ENCODE peak calls at places on chromosomes 13 and 19, in nine cellular contexts. One of them, this sample, is unnamed.

GRCh38 chr19:42071247-42071646 is 1.2 kb upstream of the GRIK5 start:
- DNase-seq in ovary: no peak
- DNase-seq in BJ: no peak
- DNase-seq in A549: no peak
- DNase-seq in RWPE1: no peak
- DNase-seq in neural crest cell: no peak
- DNase-seq in D721Med: no peak
- DNase-seq in stomach: no peak
- DNase-seq in AG09319: no peak
- DNase-seq in this sample: no peak

GRCh38 chr19:7596191-7596937 is 701 bp downstream of the CAMSAP3 start:
- DNase-seq in AG09319: no peak
- DNase-seq in RWPE1: no peak
- DNase-seq in BJ: no peak
- DNase-seq in ovary: no peak
- DNase-seq in stomach: no peak
- DNase-seq in D721Med: no peak
- DNase-seq in neural crest cell: no peak
- DNase-seq in A549: no peak
- DNase-seq in this sample: no peak

GRCh38 chr13:24220086-24220703 is 59.7 kb downstream of the SPATA13 start:
- DNase-seq in D721Med: peak
- DNase-seq in ovary: no peak
- DNase-seq in RWPE1: peak
- DNase-seq in stomach: peak
- DNase-seq in neural crest cell: peak
- DNase-seq in AG09319: peak
- DNase-seq in BJ: no peak
- DNase-seq in A549: peak
- DNase-seq in this sample: peak

GRCh38 chr19:39052243-39052746 is 19.9 kb upstream of the FBXO27 start:
- DNase-seq in A549: peak
- DNase-seq in AG09319: no peak
- DNase-seq in RWPE1: no peak
- DNase-seq in D721Med: no peak
- DNase-seq in BJ: no peak
- DNase-seq in neural crest cell: peak
- DNase-seq in stomach: peak
- DNase-seq in ovary: peak
- DNase-seq in this sample: peak

GRCh38 chr19:55113570-55114039 is 3.8 kb downstream of the PPP1R12C start:
- DNase-seq in ovary: peak
- DNase-seq in neural crest cell: peak
- DNase-seq in RWPE1: peak
- DNase-seq in BJ: peak
- DNase-seq in A549: peak
- DNase-seq in AG09319: peak
- DNase-seq in D721Med: no peak
- DNase-seq in stomach: peak
- DNase-seq in this sample: peak

GRCh38 chr13:44969858-44970484 is 19.3 kb downstream of the NUFIP1 start:
- DNase-seq in BJ: no peak
- DNase-seq in ovary: no peak
- DNase-seq in RWPE1: peak
- DNase-seq in stomach: no peak
- DNase-seq in A549: peak
- DNase-seq in AG09319: peak
- DNase-seq in neural crest cell: no peak
- DNase-seq in D721Med: no peak
- DNase-seq in this sample: no peak

GRCh38 chr19:12202250-12202649 is 39.4 kb downstream of the ZNF136 start:
- DNase-seq in D721Med: no peak
- DNase-seq in AG09319: no peak
- DNase-seq in ovary: no peak
- DNase-seq in stomach: peak
- DNase-seq in RWPE1: no peak
- DNase-seq in neural crest cell: no peak
- DNase-seq in BJ: no peak
- DNase-seq in A549: no peak
- DNase-seq in this sample: peak

GRCh38 chr13:78168981-78169380 is 250.3 kb upstream of the EDNRB start:
- DNase-seq in neural crest cell: no peak
- DNase-seq in BJ: no peak
- DNase-seq in AG09319: no peak
- DNase-seq in D721Med: no peak
- DNase-seq in A549: no peak
- DNase-seq in stomach: no peak
- DNase-seq in RWPE1: no peak
- DNase-seq in ovary: no peak
- DNase-seq in this sample: no peak

GRCh38 chr13:42835012-42835411 is 53.6 kb downstream of the FAM216B start:
- DNase-seq in AG09319: no peak
- DNase-seq in A549: no peak
- DNase-seq in BJ: no peak
- DNase-seq in D721Med: no peak
- DNase-seq in RWPE1: no peak
- DNase-seq in stomach: no peak
- DNase-seq in ovary: no peak
- DNase-seq in neural crest cell: no peak
- DNase-seq in this sample: no peak

GRCh38 chr13:42832341-42833153 is 51.2 kb downstream of the FAM216B start:
- DNase-seq in D721Med: no peak
- DNase-seq in AG09319: peak
- DNase-seq in BJ: peak
- DNase-seq in neural crest cell: no peak
- DNase-seq in ovary: peak
- DNase-seq in A549: no peak
- DNase-seq in RWPE1: no peak
- DNase-seq in stomach: peak
- DNase-seq in this sample: peak

GRCh38 chr13:42836930-42837329 is 55.5 kb downstream of the FAM216B start:
- DNase-seq in A549: peak
- DNase-seq in neural crest cell: no peak
- DNase-seq in RWPE1: no peak
- DNase-seq in BJ: no peak
- DNase-seq in D721Med: no peak
- DNase-seq in stomach: no peak
- DNase-seq in AG09319: peak
- DNase-seq in ovary: peak
- DNase-seq in this sample: no peak
- TF ChIP-seq CTCF in A549: no peak
- TF ChIP-seq CTCF in neural crest cell: peak
- TF ChIP-seq CTCF in RWPE1: peak
- TF ChIP-seq CTCF in BJ: peak
- TF ChIP-seq CTCF in D721Med: peak
- TF ChIP-seq CTCF in stomach: no peak
- TF ChIP-seq CTCF in AG09319: peak
- TF ChIP-seq CTCF in ovary: no peak
- TF ChIP-seq CTCF in this sample: peak

DNA sequence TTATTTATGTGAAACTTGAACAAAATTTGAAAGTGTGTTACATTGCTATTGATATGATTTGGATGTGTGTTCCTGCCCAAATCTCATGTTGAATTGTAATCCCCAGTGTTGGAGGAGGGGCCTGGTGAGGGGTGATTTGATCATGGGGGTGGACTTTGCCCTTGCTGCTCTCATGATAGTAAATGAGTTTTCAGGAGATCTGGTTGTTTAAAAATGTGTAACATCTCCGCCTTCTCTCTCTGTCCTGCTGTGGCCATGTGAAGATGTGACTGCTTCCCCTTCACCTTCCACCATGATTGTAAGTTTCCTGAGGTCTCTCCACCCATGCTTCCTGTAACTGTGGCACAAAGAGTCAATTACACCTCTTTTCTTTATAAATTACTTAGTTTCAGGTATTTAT is 1731.0 kb downstream of the SLITRK5 start:
- DNase-seq in RWPE1: no peak
- DNase-seq in AG09319: no peak
- DNase-seq in stomach: no peak
- DNase-seq in BJ: no peak
- DNase-seq in neural crest cell: no peak
- DNase-seq in ovary: no peak
- DNase-seq in D721Med: no peak
- DNase-seq in A549: peak
- DNase-seq in this sample: no peak
- TF ChIP-seq CTCF in RWPE1: no peak
- TF ChIP-seq CTCF in AG09319: no peak
- TF ChIP-seq CTCF in stomach: no peak
- TF ChIP-seq CTCF in BJ: no peak
- TF ChIP-seq CTCF in neural crest cell: no peak
- TF ChIP-seq CTCF in ovary: no peak
- TF ChIP-seq CTCF in D721Med: no peak
- TF ChIP-seq CTCF in A549: no peak
- TF ChIP-seq CTCF in this sample: no peak

DNA sequence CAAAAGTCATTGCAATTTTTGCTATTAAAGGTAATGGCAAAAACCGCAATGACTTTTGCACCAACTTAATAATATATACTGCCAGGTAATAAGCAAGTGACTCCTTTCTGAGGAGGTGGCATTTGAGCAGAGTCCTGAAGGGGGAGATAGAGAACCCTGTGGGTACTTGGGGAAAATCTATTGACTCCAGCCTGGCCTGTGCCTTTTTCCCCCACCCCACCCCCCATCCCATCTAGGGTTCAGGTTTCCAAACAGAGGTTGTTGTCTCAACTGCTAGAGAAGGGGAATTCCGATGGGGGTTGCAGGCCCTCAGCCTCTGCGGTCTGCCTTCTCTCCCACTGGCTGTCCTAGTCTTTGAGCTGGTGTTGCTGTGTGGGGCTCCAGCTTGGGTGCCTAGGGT is 11.5 kb downstream of the S1PR2 start:
- DNase-seq in RWPE1: no peak
- DNase-seq in D721Med: no peak
- DNase-seq in neural crest cell: no peak
- DNase-seq in A549: peak
- DNase-seq in AG09319: no peak
- DNase-seq in ovary: no peak
- DNase-seq in BJ: no peak
- DNase-seq in stomach: no peak
- DNase-seq in this sample: no peak
- TF ChIP-seq CTCF in RWPE1: no peak
- TF ChIP-seq CTCF in D721Med: peak
- TF ChIP-seq CTCF in neural crest cell: peak
- TF ChIP-seq CTCF in A549: no peak
- TF ChIP-seq CTCF in AG09319: peak
- TF ChIP-seq CTCF in ovary: no peak
- TF ChIP-seq CTCF in BJ: peak
- TF ChIP-seq CTCF in stomach: no peak
- TF ChIP-seq CTCF in this sample: no peak

DNA sequence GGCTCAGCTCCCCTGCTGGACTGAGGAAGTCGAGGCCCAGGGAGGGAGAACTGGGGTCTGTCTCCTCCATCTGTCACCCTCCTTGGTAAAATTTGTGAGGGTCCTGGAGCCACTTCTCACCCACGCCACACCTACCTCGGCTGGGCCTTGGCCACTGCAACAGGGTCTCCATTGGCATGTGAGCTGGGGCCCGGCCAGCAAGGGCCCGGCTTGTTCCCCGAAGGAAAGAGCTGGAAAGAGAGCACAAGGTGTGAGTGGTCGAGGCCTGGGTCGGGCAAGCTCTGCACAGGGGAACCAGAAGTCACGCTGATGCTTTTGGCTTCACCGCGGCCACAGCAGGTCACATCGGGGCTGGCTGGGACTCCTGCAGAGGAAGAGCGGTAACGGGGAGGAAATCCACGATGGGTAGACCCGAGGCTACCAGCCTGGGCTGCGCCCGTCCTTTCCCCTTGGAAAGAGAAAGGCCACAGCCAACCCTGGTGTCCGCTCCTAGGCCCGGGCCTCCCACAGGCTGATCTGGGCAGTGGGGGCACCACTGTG is 9.0 kb downstream of the NANOS3 start:
- DNase-seq in A549: no peak
- DNase-seq in AG09319: no peak
- DNase-seq in ovary: no peak
- DNase-seq in neural crest cell: no peak
- DNase-seq in BJ: no peak
- DNase-seq in stomach: no peak
- DNase-seq in D721Med: no peak
- DNase-seq in RWPE1: no peak
- DNase-seq in this sample: no peak
- TF ChIP-seq CTCF in A549: no peak
- TF ChIP-seq CTCF in AG09319: no peak
- TF ChIP-seq CTCF in ovary: no peak
- TF ChIP-seq CTCF in neural crest cell: no peak
- TF ChIP-seq CTCF in BJ: no peak
- TF ChIP-seq CTCF in stomach: no peak
- TF ChIP-seq CTCF in D721Med: no peak
- TF ChIP-seq CTCF in RWPE1: no peak
- TF ChIP-seq CTCF in this sample: no peak

This sample was measured in heart left ventricle.